ENCODE peak calls at places on chromosomes 4 and X, in four cellular contexts. One of them, this sample, is unnamed.

GRCh38 chrX:134158821-134159512 is 78.0 kb upstream of the CCDC160 start:
- DNase-seq in neural progenitor cell: no peak
- DNase-seq in AG04450: no peak
- DNase-seq in psoas muscle: no peak
- DNase-seq in this sample: no peak

GRCh38 chr4:119165767-119166166 is 30.1 kb downstream of the MYOZ2 start:
- DNase-seq in neural progenitor cell: no peak
- DNase-seq in AG04450: no peak
- DNase-seq in psoas muscle: no peak
- DNase-seq in this sample: no peak

GRCh38 chr4:15656038-15656470 is 897 bp upstream of the FBXL5 start:
- DNase-seq in neural progenitor cell: peak
- DNase-seq in AG04450: no peak
- DNase-seq in psoas muscle: no peak
- DNase-seq in this sample: peak

GRCh38 chrX:50188859-50189258 is 11.9 kb downstream of the AKAP4 start:
- DNase-seq in neural progenitor cell: peak
- DNase-seq in AG04450: no peak
- DNase-seq in psoas muscle: no peak
- DNase-seq in this sample: no peak

GRCh38 chr4:116180056-116180690 is 905.2 kb downstream of the TRAM1L1 start:
- DNase-seq in neural progenitor cell: peak
- DNase-seq in AG04450: no peak
- DNase-seq in psoas muscle: no peak
- DNase-seq in this sample: peak

GRCh38 chr4:72997409-72997808 is 72.1 kb downstream of the COX18 start:
- DNase-seq in neural progenitor cell: no peak
- DNase-seq in AG04450: no peak
- DNase-seq in psoas muscle: no peak
- DNase-seq in this sample: peak

GRCh38 chr4:119958983-119959382 is 107.7 kb downstream of the MAD2L1 start:
- DNase-seq in neural progenitor cell: no peak
- DNase-seq in AG04450: no peak
- DNase-seq in psoas muscle: no peak
- DNase-seq in this sample: no peak

GRCh38 chrX:56802921-56803848 is 74.1 kb downstream of the NBDY start:
- DNase-seq in neural progenitor cell: peak
- DNase-seq in AG04450: no peak
- DNase-seq in psoas muscle: peak
- DNase-seq in this sample: peak

GRCh38 chr4:137749466-137749865 is 217.2 kb upstream of the PCDH18 start:
- DNase-seq in neural progenitor cell: no peak
- DNase-seq in AG04450: peak
- DNase-seq in psoas muscle: no peak
- DNase-seq in this sample: peak

GRCh38 chr4:31793907-31794306 is 1073.7 kb downstream of the PCDH7 start:
- DNase-seq in neural progenitor cell: no peak
- DNase-seq in AG04450: no peak
- DNase-seq in psoas muscle: no peak
- DNase-seq in this sample: peak

GRCh38 chr4:123415977-123416376 is 19.4 kb downstream of the SPRY1 start:
- DNase-seq in neural progenitor cell: no peak
- DNase-seq in AG04450: no peak
- DNase-seq in psoas muscle: no peak
- DNase-seq in this sample: peak

GRCh38 chr4:168152837-168153500 is 60.6 kb downstream of the ANXA10 start:
- DNase-seq in neural progenitor cell: no peak
- DNase-seq in AG04450: no peak
- DNase-seq in psoas muscle: no peak
- DNase-seq in this sample: peak

GRCh38 chr4:18110099-18110498 is 88.5 kb upstream of the LCORL start:
- DNase-seq in neural progenitor cell: no peak
- DNase-seq in AG04450: no peak
- DNase-seq in psoas muscle: no peak
- DNase-seq in this sample: no peak

GRCh38 chrX:123959281-123960063 is 2.0 kb upstream of the STAG2 start:
- DNase-seq in neural progenitor cell: peak
- DNase-seq in AG04450: no peak
- DNase-seq in psoas muscle: peak
- DNase-seq in this sample: peak

GRCh38 chr4:476501-476900 is 22.5 kb downstream of the ZNF721 start:
- DNase-seq in neural progenitor cell: no peak
- DNase-seq in AG04450: no peak
- DNase-seq in psoas muscle: no peak
- DNase-seq in this sample: peak

GRCh38 chrX:73525928-73526690 is 36.9 kb upstream of the CHIC1 start:
- DNase-seq in neural progenitor cell: peak
- DNase-seq in AG04450: no peak
- DNase-seq in psoas muscle: no peak
- DNase-seq in this sample: no peak

GRCh38 chr4:57023104-57023503 is 44.4 kb downstream of the POLR2B start:
- DNase-seq in neural progenitor cell: no peak
- DNase-seq in AG04450: peak
- DNase-seq in psoas muscle: no peak
- DNase-seq in this sample: peak

GRCh38 chr4:8128096-8128856 is 30.3 kb downstream of the ABLIM2 start:
- DNase-seq in neural progenitor cell: no peak
- DNase-seq in AG04450: no peak
- DNase-seq in psoas muscle: peak
- DNase-seq in this sample: peak

GRCh38 chr4:73707918-73708577 is 32.3 kb upstream of the CXCL8 start:
- DNase-seq in neural progenitor cell: no peak
- DNase-seq in AG04450: peak
- DNase-seq in psoas muscle: no peak
- DNase-seq in this sample: peak

GRCh38 chr4:183618681-183619080 is 40.3 kb downstream of the RWDD4 start:
- DNase-seq in neural progenitor cell: peak
- DNase-seq in AG04450: no peak
- DNase-seq in psoas muscle: no peak
- DNase-seq in this sample: peak

GRCh38 chr4:153748378-153748777 is 11.4 kb downstream of the RNF175 start:
- DNase-seq in neural progenitor cell: no peak
- DNase-seq in AG04450: no peak
- DNase-seq in psoas muscle: no peak
- DNase-seq in this sample: peak

GRCh38 chr4:83013420-83013867 is 2.8 kb upstream of the LIN54 start:
- DNase-seq in neural progenitor cell: no peak
- DNase-seq in AG04450: no peak
- DNase-seq in psoas muscle: no peak
- DNase-seq in this sample: no peak

GRCh38 chr4:173257732-173258717 is 76.1 kb downstream of the HMGB2 start:
- DNase-seq in neural progenitor cell: peak
- DNase-seq in AG04450: peak
- DNase-seq in psoas muscle: peak
- DNase-seq in this sample: peak

GRCh38 chrX:136273986-136274385 is 22.8 kb upstream of the MAP7D3 start:
- DNase-seq in neural progenitor cell: no peak
- DNase-seq in AG04450: no peak
- DNase-seq in psoas muscle: no peak
- DNase-seq in this sample: no peak

GRCh38 chr4:145446184-145446583 is 35.5 kb upstream of the SMAD1 start:
- DNase-seq in neural progenitor cell: no peak
- DNase-seq in AG04450: no peak
- DNase-seq in psoas muscle: no peak
- DNase-seq in this sample: no peak

GRCh38 chr4:14863420-14864364 is 138.6 kb upstream of the CPEB2 start:
- DNase-seq in neural progenitor cell: peak
- DNase-seq in AG04450: no peak
- DNase-seq in psoas muscle: no peak
- DNase-seq in this sample: no peak

GRCh38 chrX:33324099-33324498 is 112.8 kb upstream of the DMD start:
- DNase-seq in neural progenitor cell: peak
- DNase-seq in AG04450: no peak
- DNase-seq in psoas muscle: no peak
- DNase-seq in this sample: no peak

GRCh38 chrX:3548743-3549441 is 164.6 kb downstream of the PRKX start:
- DNase-seq in neural progenitor cell: peak
- DNase-seq in AG04450: peak
- DNase-seq in psoas muscle: no peak
- DNase-seq in this sample: peak

GRCh38 chrX:13647709-13648212 is 5.2 kb upstream of the TCEANC start:
- DNase-seq in neural progenitor cell: no peak
- DNase-seq in AG04450: no peak
- DNase-seq in psoas muscle: no peak
- DNase-seq in this sample: peak

GRCh38 chrX:143633530-143634372 is 2.1 kb downstream of the SLITRK4 start:
- DNase-seq in neural progenitor cell: peak
- DNase-seq in AG04450: no peak
- DNase-seq in psoas muscle: peak
- DNase-seq in this sample: no peak

DNA sequence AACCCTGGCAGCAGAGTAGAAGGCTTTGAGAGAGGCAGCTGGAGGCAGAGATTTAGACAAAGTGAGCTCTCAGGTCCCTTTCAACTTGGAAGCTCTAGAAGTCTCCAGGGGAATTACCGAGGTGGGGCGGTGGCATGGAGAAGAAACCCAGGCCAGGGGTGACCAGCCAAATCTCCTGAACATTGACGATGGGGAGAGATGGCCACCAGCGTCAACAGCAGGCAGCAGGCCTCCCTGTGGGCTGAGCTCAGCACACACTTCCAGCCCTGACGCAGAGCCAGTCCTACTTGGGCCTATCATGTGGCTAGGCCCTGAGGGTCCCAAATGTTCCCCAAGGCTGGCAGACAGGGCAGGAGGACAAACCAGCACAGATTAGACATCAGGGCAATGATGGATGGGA is 187.8 kb downstream of the BCOR start:
- DNase-seq in neural progenitor cell: no peak
- DNase-seq in AG04450: no peak
- DNase-seq in psoas muscle: no peak
- DNase-seq in this sample: no peak
- H3K4me3 ChIP-seq in neural progenitor cell: no peak
- H3K4me3 ChIP-seq in AG04450: no peak
- H3K4me3 ChIP-seq in psoas muscle: no peak
- H3K4me3 ChIP-seq in this sample: no peak

GRCh38 chr4:39587881-39588280 is 50.8 kb downstream of the SMIM14 start:
- DNase-seq in neural progenitor cell: no peak
- DNase-seq in AG04450: peak
- DNase-seq in psoas muscle: no peak
- DNase-seq in this sample: peak

DNA sequence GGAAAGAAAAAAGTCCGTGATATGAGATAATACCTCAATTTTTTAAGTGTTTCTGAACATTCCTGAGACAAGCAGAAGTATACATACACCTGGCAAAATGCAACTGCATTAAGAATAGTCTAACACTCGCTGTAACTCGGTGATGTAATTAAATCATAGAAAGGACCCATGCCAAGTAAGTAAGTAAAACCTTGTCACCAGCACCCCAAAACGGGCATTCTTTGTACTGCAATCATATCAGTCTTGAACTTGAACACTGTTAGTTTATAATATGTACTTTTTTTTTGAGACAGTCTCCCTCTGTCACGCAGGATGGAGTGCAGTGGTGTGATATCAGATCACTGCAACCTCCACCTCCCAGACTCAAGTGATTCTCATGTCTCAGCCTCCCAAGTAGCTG is 47.4 kb downstream of the SMIM14 start:
- DNase-seq in neural progenitor cell: no peak
- DNase-seq in AG04450: no peak
- DNase-seq in psoas muscle: no peak
- DNase-seq in this sample: peak
- TF ChIP-seq CTCF in neural progenitor cell: no peak
- TF ChIP-seq CTCF in AG04450: peak
- TF ChIP-seq CTCF in psoas muscle: no peak
- TF ChIP-seq CTCF in this sample: no peak

GRCh38 chrX:140503714-140504351 is 1.0 kb downstream of the SOX3 start:
- DNase-seq in neural progenitor cell: peak
- DNase-seq in AG04450: no peak
- DNase-seq in psoas muscle: no peak
- DNase-seq in this sample: no peak
- H3K4me3 ChIP-seq in neural progenitor cell: peak
- H3K4me3 ChIP-seq in AG04450: peak
- H3K4me3 ChIP-seq in psoas muscle: peak
- H3K4me3 ChIP-seq in this sample: no peak

DNA sequence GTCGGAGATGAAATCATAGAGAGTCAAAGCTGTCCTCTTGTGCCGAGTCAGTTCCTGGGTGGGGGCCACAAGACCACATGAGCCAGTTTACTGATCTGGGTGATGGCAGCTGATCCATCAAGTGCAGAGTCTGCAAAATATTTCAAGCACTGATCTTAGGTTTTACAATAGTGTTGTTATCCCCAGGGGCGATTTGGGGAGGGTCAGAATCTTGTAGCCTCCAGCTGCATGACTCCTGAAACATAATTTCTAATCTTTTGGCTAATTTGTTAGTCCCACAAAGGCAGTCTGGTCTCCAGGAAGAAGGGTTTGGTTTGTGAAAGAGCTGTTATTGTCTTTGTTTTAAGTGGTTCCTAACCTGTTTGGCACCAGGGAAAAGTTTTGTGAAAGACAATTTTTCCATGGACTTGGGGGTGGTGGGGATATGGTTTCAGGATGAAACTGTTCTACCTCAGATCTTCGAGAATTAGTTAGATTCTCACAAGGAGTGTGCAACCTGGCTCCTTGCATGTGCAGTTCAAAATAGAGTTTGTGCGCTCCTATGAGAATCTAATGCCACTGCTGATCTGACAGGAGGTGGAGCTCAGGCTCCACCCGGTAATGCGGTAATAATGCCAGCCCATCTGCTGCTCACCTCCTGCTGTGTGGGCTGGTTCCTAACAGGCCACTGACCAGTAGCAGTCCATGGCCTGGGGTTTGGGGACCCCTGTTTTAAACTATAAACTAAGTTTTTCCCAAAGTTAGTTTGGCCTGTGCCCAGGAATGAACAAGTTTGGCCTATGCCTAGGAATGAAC is 29.2 kb downstream of the METAP1 start:
- DNase-seq in neural progenitor cell: peak
- DNase-seq in AG04450: no peak
- DNase-seq in psoas muscle: no peak
- DNase-seq in this sample: no peak
- TF ChIP-seq CTCF in neural progenitor cell: no peak
- TF ChIP-seq CTCF in AG04450: no peak
- TF ChIP-seq CTCF in psoas muscle: peak
- TF ChIP-seq CTCF in this sample: no peak

DNA sequence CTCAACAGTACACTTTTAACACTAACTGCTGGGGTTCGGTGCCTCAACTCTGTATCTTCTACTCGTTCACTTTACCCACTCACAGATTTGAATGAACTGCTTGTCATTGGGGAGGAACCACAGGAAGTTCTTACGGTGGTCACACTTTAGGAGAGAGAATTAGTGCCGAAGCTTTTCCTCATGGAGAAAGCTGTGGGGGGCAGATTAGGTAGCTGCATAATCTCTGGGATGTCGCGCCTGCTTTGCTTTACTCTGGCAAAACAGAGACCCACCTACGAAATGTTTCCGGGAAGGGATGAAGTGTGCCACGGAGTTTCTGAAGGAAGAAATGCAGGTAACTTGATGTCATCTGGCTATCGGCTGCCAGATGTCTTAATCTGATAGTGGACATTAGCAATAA is 949.7 kb upstream of the TENM3 start:
- DNase-seq in neural progenitor cell: peak
- DNase-seq in AG04450: no peak
- DNase-seq in psoas muscle: no peak
- DNase-seq in this sample: no peak
- H3K4me3 ChIP-seq in neural progenitor cell: no peak
- H3K4me3 ChIP-seq in AG04450: no peak
- H3K4me3 ChIP-seq in psoas muscle: no peak
- H3K4me3 ChIP-seq in this sample: no peak

GRCh38 chrX:51395807-51396728 is 63.4 kb downstream of the NUDT10 start:
- DNase-seq in neural progenitor cell: no peak
- DNase-seq in AG04450: no peak
- DNase-seq in psoas muscle: no peak
- DNase-seq in this sample: peak
- TF ChIP-seq CTCF in neural progenitor cell: peak
- TF ChIP-seq CTCF in AG04450: no peak
- TF ChIP-seq CTCF in psoas muscle: no peak
- TF ChIP-seq CTCF in this sample: peak